ENCODE peak calls at places on chromosomes 2 and 18, in five cellular contexts. One of them, this sample, is unnamed.

GRCh38 chr2:163953390-163953907 is 217.6 kb upstream of the FIGN start:
- DNase-seq in choroid plexus epithelial cell: no peak
- DNase-seq in neural progenitor cell: no peak
- DNase-seq in heart left ventricle: no peak
- DNase-seq in GM12864: no peak
- DNase-seq in this sample: no peak

GRCh38 chr2:144377929-144378328 is 142.0 kb downstream of the ZEB2 start:
- DNase-seq in choroid plexus epithelial cell: peak; percentile 75
- DNase-seq in neural progenitor cell: no peak
- DNase-seq in GM12864: no peak
- DNase-seq in heart left ventricle: no peak
- DNase-seq in this sample: no peak

GRCh38 chr18:33440011-33440383 is 524 bp downstream of the CCDC178 start:
- DNase-seq in neural progenitor cell: peak; percentile 83
- DNase-seq in heart left ventricle: peak; percentile 64
- DNase-seq in GM12864: no peak
- DNase-seq in choroid plexus epithelial cell: peak; percentile 80
- DNase-seq in this sample: no peak

GRCh38 chr2:110869472-110870446 is 137.4 kb downstream of the ACOXL start:
- DNase-seq in GM12864: no peak
- DNase-seq in neural progenitor cell: no peak
- DNase-seq in heart left ventricle: no peak
- DNase-seq in choroid plexus epithelial cell: peak; percentile 7
- DNase-seq in this sample: no peak

GRCh38 chr2:44850016-44850415 is 91.5 kb upstream of the SIX3 start:
- DNase-seq in GM12864: no peak
- DNase-seq in heart left ventricle: no peak
- DNase-seq in neural progenitor cell: no peak
- DNase-seq in choroid plexus epithelial cell: no peak
- DNase-seq in this sample: no peak

GRCh38 chr2:118249531-118249930 is 161.3 kb downstream of the INSIG2 start:
- DNase-seq in GM12864: no peak
- DNase-seq in heart left ventricle: no peak
- DNase-seq in choroid plexus epithelial cell: peak; percentile 9
- DNase-seq in neural progenitor cell: no peak
- DNase-seq in this sample: no peak

GRCh38 chr2:108570416-108570815 is 36.1 kb downstream of the LIMS1 start:
- DNase-seq in choroid plexus epithelial cell: peak; percentile 80
- DNase-seq in heart left ventricle: no peak
- DNase-seq in neural progenitor cell: no peak
- DNase-seq in GM12864: no peak
- DNase-seq in this sample: no peak

GRCh38 chr2:127455566-127456493 is 37.6 kb downstream of the PROC start:
- DNase-seq in choroid plexus epithelial cell: no peak
- DNase-seq in GM12864: no peak
- DNase-seq in neural progenitor cell: peak; percentile 78
- DNase-seq in heart left ventricle: no peak
- DNase-seq in this sample: no peak

GRCh38 chr18:47979611-47980200 is 49.2 kb upstream of the SMAD2 start:
- DNase-seq in GM12864: no peak
- DNase-seq in neural progenitor cell: no peak
- DNase-seq in choroid plexus epithelial cell: no peak
- DNase-seq in heart left ventricle: no peak
- DNase-seq in this sample: no peak

GRCh38 chr18:72407048-72407447 is 137.1 kb downstream of the CBLN2 start:
- DNase-seq in neural progenitor cell: no peak
- DNase-seq in choroid plexus epithelial cell: peak; percentile 7
- DNase-seq in heart left ventricle: no peak
- DNase-seq in GM12864: no peak
- DNase-seq in this sample: no peak

GRCh38 chr2:205024822-205025518 is 479.7 kb downstream of the PARD3B start:
- DNase-seq in heart left ventricle: no peak
- DNase-seq in GM12864: no peak
- DNase-seq in choroid plexus epithelial cell: peak; percentile 92
- DNase-seq in neural progenitor cell: no peak
- DNase-seq in this sample: no peak

DNA sequence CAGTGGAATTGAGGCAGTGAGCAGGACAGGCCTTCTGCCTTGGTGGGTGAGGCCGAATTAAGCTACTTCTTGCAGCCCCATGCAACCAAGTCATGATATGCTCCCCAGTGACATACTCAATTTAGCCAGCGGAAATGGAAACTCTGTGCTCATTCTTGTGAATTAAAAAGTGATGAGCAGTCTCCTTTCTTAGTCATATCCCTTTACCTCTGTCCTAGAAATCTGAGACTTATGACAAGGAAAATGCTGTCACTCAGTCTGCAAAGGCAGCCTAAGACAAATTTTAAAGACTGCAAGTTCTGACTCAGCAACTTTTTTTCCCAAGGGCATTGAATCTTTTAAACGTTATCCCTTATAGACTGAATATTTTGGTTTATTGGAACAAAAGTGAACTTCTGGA is 218.2 kb downstream of the SH3BP4 start:
- DNase-seq in GM12864: no peak
- DNase-seq in neural progenitor cell: no peak
- DNase-seq in heart left ventricle: no peak
- DNase-seq in choroid plexus epithelial cell: peak; percentile 61
- DNase-seq in this sample: no peak
- H3K4me3 ChIP-seq in GM12864: no peak overlapping the region
- H3K4me3 ChIP-seq in neural progenitor cell: no peak overlapping the region
- H3K4me3 ChIP-seq in heart left ventricle: no peak overlapping the region
- H3K4me3 ChIP-seq in choroid plexus epithelial cell: no peak overlapping the region
- H3K4me3 ChIP-seq in this sample: no peak overlapping the region

GRCh38 chr2:201680743-201681142 is 17.7 kb downstream of the MPP4 start:
- DNase-seq in choroid plexus epithelial cell: peak; percentile 26
- DNase-seq in heart left ventricle: no peak
- DNase-seq in GM12864: no peak
- DNase-seq in neural progenitor cell: peak; percentile 61
- DNase-seq in this sample: no peak
- TF ChIP-seq CTCF in choroid plexus epithelial cell: peak; percentile 66
- TF ChIP-seq CTCF in heart left ventricle: peak; percentile 16
- TF ChIP-seq CTCF in GM12864: peak; percentile 69
- TF ChIP-seq CTCF in neural progenitor cell: peak; percentile 69
- TF ChIP-seq CTCF in this sample: no peak

GRCh38 chr2:201185863-201186262 is 2.9 kb downstream of the CASP10 start:
- DNase-seq in choroid plexus epithelial cell: no peak
- DNase-seq in heart left ventricle: no peak
- DNase-seq in GM12864: no peak
- DNase-seq in neural progenitor cell: no peak
- DNase-seq in this sample: no peak
- H3K4me3 ChIP-seq in choroid plexus epithelial cell: no peak overlapping the region
- H3K4me3 ChIP-seq in heart left ventricle: no peak overlapping the region
- H3K4me3 ChIP-seq in GM12864: no peak overlapping the region
- H3K4me3 ChIP-seq in neural progenitor cell: no peak overlapping the region
- H3K4me3 ChIP-seq in this sample: no peak overlapping the region

GRCh38 chr2:11592671-11593574 is 59.1 kb downstream of the GREB1 start:
- DNase-seq in GM12864: no peak
- DNase-seq in neural progenitor cell: peak; percentile 6
- DNase-seq in heart left ventricle: no peak
- DNase-seq in choroid plexus epithelial cell: no peak
- DNase-seq in this sample: no peak

GRCh38 chr2:11585071-11585470 is 51.2 kb downstream of the GREB1 start:
- DNase-seq in GM12864: no peak
- DNase-seq in choroid plexus epithelial cell: no peak
- DNase-seq in heart left ventricle: no peak
- DNase-seq in neural progenitor cell: no peak
- DNase-seq in this sample: no peak

GRCh38 chr2:11588228-11589110 is 54.6 kb downstream of the GREB1 start:
- DNase-seq in choroid plexus epithelial cell: no peak
- DNase-seq in neural progenitor cell: no peak
- DNase-seq in GM12864: no peak
- DNase-seq in heart left ventricle: no peak
- DNase-seq in this sample: no peak

GRCh38 chr2:11590193-11590592 is 56.3 kb downstream of the GREB1 start:
- DNase-seq in neural progenitor cell: no peak
- DNase-seq in heart left ventricle: no peak
- DNase-seq in GM12864: no peak
- DNase-seq in choroid plexus epithelial cell: no peak
- DNase-seq in this sample: no peak

GRCh38 chr2:11589316-11589940 is 55.6 kb downstream of the GREB1 start:
- DNase-seq in GM12864: no peak
- DNase-seq in choroid plexus epithelial cell: no peak
- DNase-seq in heart left ventricle: no peak
- DNase-seq in neural progenitor cell: no peak
- DNase-seq in this sample: no peak
- TF ChIP-seq CTCF in GM12864: no peak
- TF ChIP-seq CTCF in choroid plexus epithelial cell: peak; percentile 37
- TF ChIP-seq CTCF in heart left ventricle: no peak
- TF ChIP-seq CTCF in neural progenitor cell: peak; percentile 10
- TF ChIP-seq CTCF in this sample: no peak

GRCh38 chr2:41720702-41721344 is 327.0 kb upstream of the PKDCC start:
- DNase-seq in choroid plexus epithelial cell: peak; percentile 81
- DNase-seq in neural progenitor cell: no peak
- DNase-seq in GM12864: no peak
- DNase-seq in heart left ventricle: no peak
- DNase-seq in this sample: no peak
- H3K4me3 ChIP-seq in choroid plexus epithelial cell: no peak overlapping the region
- H3K4me3 ChIP-seq in neural progenitor cell: no peak overlapping the region
- H3K4me3 ChIP-seq in GM12864: no peak overlapping the region
- H3K4me3 ChIP-seq in heart left ventricle: no peak overlapping the region
- H3K4me3 ChIP-seq in this sample: no peak overlapping the region

GRCh38 chr2:234816491-234816890 is 135.3 kb upstream of the SH3BP4 start:
- DNase-seq in choroid plexus epithelial cell: no peak
- DNase-seq in heart left ventricle: no peak
- DNase-seq in neural progenitor cell: no peak
- DNase-seq in GM12864: no peak
- DNase-seq in this sample: no peak

GRCh38 chr2:234816056-234816455 is 135.8 kb upstream of the SH3BP4 start:
- DNase-seq in choroid plexus epithelial cell: no peak
- DNase-seq in neural progenitor cell: no peak
- DNase-seq in heart left ventricle: no peak
- DNase-seq in GM12864: no peak
- DNase-seq in this sample: no peak

GRCh38 chr2:234821946-234822470 is 129.8 kb upstream of the SH3BP4 start:
- DNase-seq in neural progenitor cell: no peak
- DNase-seq in heart left ventricle: no peak
- DNase-seq in choroid plexus epithelial cell: no peak
- DNase-seq in GM12864: no peak
- DNase-seq in this sample: no peak

GRCh38 chr2:234823196-234823876 is 128.5 kb upstream of the SH3BP4 start:
- DNase-seq in neural progenitor cell: peak; percentile 30
- DNase-seq in heart left ventricle: no peak
- DNase-seq in choroid plexus epithelial cell: no peak
- DNase-seq in GM12864: no peak
- DNase-seq in this sample: peak; percentile 7

DNA sequence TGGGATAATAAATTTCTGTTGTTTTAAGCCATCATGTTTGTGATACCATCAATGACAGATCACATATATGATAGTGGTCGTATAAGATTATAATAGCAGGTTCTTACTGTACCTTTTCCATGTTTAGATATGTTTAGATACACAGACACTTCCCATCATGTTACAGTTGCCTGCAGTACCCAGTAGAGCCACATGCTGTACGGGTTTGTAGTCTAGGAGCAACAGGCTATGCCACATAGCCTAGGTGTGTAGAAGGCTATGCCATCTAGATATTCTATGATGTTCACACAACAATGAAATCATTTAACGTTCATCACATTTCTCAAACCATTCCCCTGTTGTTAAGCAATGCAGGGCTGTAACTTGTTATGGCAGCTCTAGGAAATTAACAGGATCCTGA is 132.9 kb upstream of the SH3BP4 start:
- DNase-seq in GM12864: no peak
- DNase-seq in heart left ventricle: no peak
- DNase-seq in choroid plexus epithelial cell: no peak
- DNase-seq in neural progenitor cell: no peak
- DNase-seq in this sample: no peak
- TF ChIP-seq CTCF in GM12864: peak; percentile 26
- TF ChIP-seq CTCF in heart left ventricle: no peak
- TF ChIP-seq CTCF in choroid plexus epithelial cell: peak; percentile 34
- TF ChIP-seq CTCF in neural progenitor cell: no peak
- TF ChIP-seq CTCF in this sample: no peak

GRCh38 chr18:70046207-70046606 is 98.5 kb upstream of the CD226 start:
- DNase-seq in neural progenitor cell: no peak
- DNase-seq in choroid plexus epithelial cell: peak; percentile 48
- DNase-seq in GM12864: no peak
- DNase-seq in heart left ventricle: no peak
- DNase-seq in this sample: no peak
- H3K4me3 ChIP-seq in neural progenitor cell: no peak overlapping the region
- H3K4me3 ChIP-seq in choroid plexus epithelial cell: no peak overlapping the region
- H3K4me3 ChIP-seq in GM12864: no peak overlapping the region
- H3K4me3 ChIP-seq in heart left ventricle: no peak overlapping the region
- H3K4me3 ChIP-seq in this sample: no peak overlapping the region